ENCODE peak calls at places on chromosomes 6 and 20, in ten cellular contexts. Q is naive thymus-derived CD4-positive, alpha-beta T cell; W is T-helper 2 cell; I is uterus; J is cardiac muscle cell; N is NCI-H1930; C is astrocyte; B is DMS153; P is SW 1271; D is NCI-H1092. L is an unnamed sample.

GRCh38 chr6:130959938-130960337 is 103.1 kb downstream of the EPB41L2 start:
- DNase-seq in B (no peak), P (no peak), I (no peak), N (no peak), W (no peak), C (peak), Q (no peak), D (no peak), J (no peak), L (no peak)

GRCh38 chr6:108174371-108175175 is 8.8 kb downstream of the NR2E1 start:
- DNase-seq in Q (peak), B (no peak), N (no peak), W (peak), D (no peak), I (no peak), P (no peak), J (peak), C (peak), L (no peak)

GRCh38 chr6:121430514-121431460 is 4.7 kb upstream of the GJA1 start:
- DNase-seq in I (no peak), W (no peak), N (no peak), D (no peak), C (no peak), B (no peak), P (peak), J (peak), Q (no peak), L (no peak)

GRCh38 chr6:86380571-86381125 is 556.7 kb upstream of the HTR1E start:
- DNase-seq in W (no peak), N (no peak), I (no peak), C (no peak), J (no peak), P (no peak), B (no peak), Q (no peak), D (no peak), L (no peak)

GRCh38 chr6:42968783-42969182 is 8.2 kb downstream of the GNMT start:
- DNase-seq in N (no peak), B (no peak), J (no peak), C (no peak), P (no peak), I (no peak), W (no peak), D (no peak), Q (no peak), L (no peak)

GRCh38 chr20:10307359-10307735 is 88.7 kb downstream of the SNAP25 start:
- DNase-seq in I (no peak), W (no peak), J (peak), C (peak), D (no peak), B (no peak), N (no peak), Q (no peak), P (peak), L (no peak)

GRCh38 chr6:7705483-7705882 is 20.4 kb upstream of the BMP6 start:
- DNase-seq in Q (no peak), W (no peak), C (no peak), B (no peak), I (no peak), D (no peak), N (no peak), P (no peak), J (no peak), L (no peak)

GRCh38 chr6:16496982-16497823 is 258.8 kb downstream of the GMPR start:
- DNase-seq in N (no peak), I (no peak), D (no peak), B (no peak), W (no peak), P (no peak), C (peak), Q (no peak), J (peak), L (no peak)

GRCh38 chr6:82778985-82779384 is 286.7 kb downstream of the UBE3D start:
- DNase-seq in I (no peak), N (no peak), B (no peak), J (no peak), P (no peak), C (no peak), D (no peak), Q (no peak), W (no peak), L (no peak)

GRCh38 chr6:44096615-44097014 is 30.6 kb downstream of the MRPL14 start:
- DNase-seq in P (peak), C (peak), W (peak), D (peak), N (peak), B (peak), J (peak), Q (peak), I (peak), L (no peak)